ENCODE peak calls at places on chromosomes 1 and 21, in nine cellular contexts. S is A673; W is CD8-positive, alpha-beta T cell; I is ascending aorta; T is ovary; O is endodermal cell; Y is cardiac muscle cell; X is WERI-Rb-1; F is GM23338. D is an unnamed sample.

GRCh38 chr1:192877283-192877886 is 68.5 kb downstream of the RGS2 start:
- DNase-seq in S (no peak), W (no peak), I (no peak), T (no peak), O (no peak), Y (peak; percentile 65), X (no peak), F (no peak), D (no peak)

GRCh38 chr1:151907363-151908139 is 1.8 kb downstream of the THEM4 start:
- DNase-seq in S (no peak), W (no peak), I (no peak), T (no peak), O (no peak), Y (no peak), X (no peak), F (peak; percentile 9), D (no peak)

GRCh38 chr1:94142022-94142421 is 21.1 kb upstream of the ABCA4 start:
- DNase-seq in S (no peak), W (no peak), I (no peak), T (no peak), O (no peak), Y (peak; percentile 50), X (no peak), F (no peak), D (no peak)

GRCh38 chr1:207335695-207336363 is 14.4 kb downstream of the CD55 start:
- DNase-seq in S (peak; percentile 11), W (no peak), I (no peak), T (no peak), O (no peak), Y (peak; percentile 34), X (no peak), F (peak; percentile 20), D (peak; percentile 76)

GRCh38 chr1:33396188-33397124 is 34.4 kb downstream of the PHC2 start:
- DNase-seq in S (no peak), W (no peak), I (no peak), T (no peak), O (no peak), Y (peak; percentile 83), X (no peak), F (no peak), D (no peak)

GRCh38 chr1:81158592-81158991 is 642.1 kb upstream of the ADGRL2 start:
- DNase-seq in S (no peak), W (no peak), I (no peak), T (no peak), O (peak; percentile 47), Y (peak; percentile 54), X (no peak), F (no peak), D (no peak)

GRCh38 chr1:61353797-61354406 is 271.5 kb downstream of the NFIA start:
- DNase-seq in S (no peak), W (no peak), I (no peak), T (no peak), O (no peak), Y (no peak), X (no peak), F (no peak), D (no peak)

GRCh38 chr1:69433073-69433472 is 134.6 kb upstream of the LRRC7 start:
- DNase-seq in S (no peak), W (no peak), I (no peak), T (no peak), O (no peak), Y (no peak), X (no peak), F (no peak), D (no peak)

GRCh38 chr1:222928212-222928611 is 113.4 kb downstream of the DISP1 start:
- DNase-seq in S (peak; percentile 28), W (no peak), I (no peak), T (peak; percentile 44), O (peak; percentile 90), Y (peak; percentile 73), X (peak; percentile 45), F (peak; percentile 89), D (no peak)

GRCh38 chr1:111515291-111516007 is 12.0 kb upstream of the ADORA3 start:
- DNase-seq in S (no peak), W (no peak), I (peak; percentile 87), T (peak; percentile 69), O (no peak), Y (peak; percentile 65), X (no peak), F (peak; percentile 71), D (peak; percentile 45)

GRCh38 chr1:111517464-111518225 is 14.2 kb upstream of the ADORA3 start:
- DNase-seq in S (no peak), W (no peak), I (no peak), T (no peak), O (no peak), Y (no peak), X (no peak), F (no peak), D (no peak)

GRCh38 chr1:111512132-111512874 is 8.9 kb upstream of the ADORA3 start:
- DNase-seq in S (no peak), W (no peak), I (no peak), T (no peak), O (no peak), Y (no peak), X (no peak), F (no peak), D (no peak)

GRCh38 chr1:111513410-111514020 is 10.1 kb upstream of the ADORA3 start:
- DNase-seq in S (no peak), W (no peak), I (no peak), T (no peak), O (no peak), Y (peak; percentile 17), X (no peak), F (no peak), D (no peak)

GRCh38 chr1:111516008-111516535 is 12.6 kb upstream of the ADORA3 start:
- DNase-seq in S (peak; percentile 28), W (peak; percentile 27), I (peak; percentile 75), T (peak; percentile 65), O (peak; percentile 79), Y (peak; percentile 89), X (no peak), F (peak; percentile 93), D (peak; percentile 79)
- TF ChIP-seq CTCF in S (peak; percentile 40), W (peak; percentile 43), I (peak; percentile 35), T (peak; percentile 36), O (peak; percentile 68), Y (peak; percentile 46), X (peak; percentile 11), F (peak; percentile 62), D (peak; percentile 38)

DNA sequence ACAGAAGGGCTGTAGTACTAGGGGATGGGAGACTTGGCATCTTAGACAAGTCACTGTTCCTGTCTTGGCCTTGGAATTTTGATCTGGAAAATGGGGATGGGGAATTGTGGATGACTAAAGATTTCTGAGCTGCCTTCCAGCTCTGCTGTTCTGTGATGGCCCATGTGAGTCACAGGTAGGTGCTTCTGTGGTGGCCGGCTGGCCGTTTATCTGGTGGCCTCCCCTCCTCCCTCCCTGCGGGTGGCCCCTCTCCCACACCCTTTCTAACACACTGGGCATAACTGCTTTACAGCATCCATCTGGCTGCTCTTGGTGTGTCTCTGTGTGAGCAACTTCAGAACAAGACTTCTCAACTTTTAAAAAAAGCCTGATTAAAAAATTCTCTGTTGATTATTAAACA is 35.9 kb downstream of the KCNA2 start:
- DNase-seq in S (no peak), W (no peak), I (peak; percentile 11), T (no peak), O (peak; percentile 31), Y (no peak), X (no peak), F (no peak), D (no peak)
- H3K27me3 ChIP-seq in S (peaks cover 3% of the 10 kb centered on the region), W (no peaks in the 10 kb centered on the region), I (no peaks in the 10 kb centered on the region), T (no peaks in the 10 kb centered on the region), O (peaks cover 6% of the 10 kb centered on the region), Y (peaks cover 29% of the 10 kb centered on the region), X (no peaks in the 10 kb centered on the region), F (peaks cover 41% of the 10 kb centered on the region), D (no peaks in the 10 kb centered on the region)

DNA sequence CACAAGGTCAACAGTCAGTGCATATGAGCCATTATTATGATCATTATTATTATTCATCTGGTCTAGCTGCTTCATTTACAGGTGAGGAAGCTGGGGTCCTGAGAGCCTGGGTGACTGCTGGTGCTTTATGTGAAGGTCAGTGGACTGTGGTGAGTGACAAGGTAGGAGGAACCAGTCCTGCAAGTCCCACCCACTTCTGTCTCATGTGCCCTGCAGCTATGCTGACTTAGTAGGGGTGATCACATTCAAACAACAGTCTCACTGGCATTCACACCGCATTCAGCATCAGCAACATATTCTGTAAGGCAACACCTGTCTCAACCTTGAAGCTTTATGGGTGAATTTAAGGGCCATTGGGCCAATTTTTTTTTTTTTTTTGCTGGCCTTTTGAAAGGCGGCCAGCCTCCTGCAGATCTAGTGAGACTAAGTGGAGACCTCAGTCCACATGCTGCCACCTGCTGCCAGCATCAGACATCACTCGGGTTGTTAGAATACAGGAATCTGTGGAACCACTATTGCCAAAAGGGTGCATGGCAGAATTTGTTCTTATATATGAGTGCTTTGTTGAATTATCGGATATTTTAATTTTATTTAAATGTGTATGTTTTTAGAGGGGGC is 59.9 kb upstream of the CACNA1E start:
- DNase-seq in S (peak; percentile 33), W (peak; percentile 53), I (no peak), T (no peak), O (peak; percentile 85), Y (peak; percentile 46), X (peak; percentile 28), F (peak; percentile 73), D (no peak)
- TF ChIP-seq CTCF in S (peak; percentile 51), W (peak; percentile 48), I (no peak), T (no peak), O (peak; percentile 77), Y (peak; percentile 40), X (peak; percentile 23), F (peak; percentile 74), D (peak; percentile 58)

GRCh38 chr21:41547111-41547510 is 39.2 kb upstream of the TMPRSS2 start:
- DNase-seq in S (no peak), W (no peak), I (no peak), T (no peak), O (peak; percentile 7), Y (no peak), X (no peak), F (no peak), D (no peak)

GRCh38 chr21:41548781-41549180 is 40.8 kb upstream of the TMPRSS2 start:
- DNase-seq in S (no peak), W (no peak), I (no peak), T (no peak), O (no peak), Y (no peak), X (no peak), F (no peak), D (no peak)

GRCh38 chr21:41542727-41543126 is 34.8 kb upstream of the TMPRSS2 start:
- DNase-seq in S (no peak), W (no peak), I (no peak), T (no peak), O (no peak), Y (no peak), X (no peak), F (peak; percentile 21), D (no peak)

DNA sequence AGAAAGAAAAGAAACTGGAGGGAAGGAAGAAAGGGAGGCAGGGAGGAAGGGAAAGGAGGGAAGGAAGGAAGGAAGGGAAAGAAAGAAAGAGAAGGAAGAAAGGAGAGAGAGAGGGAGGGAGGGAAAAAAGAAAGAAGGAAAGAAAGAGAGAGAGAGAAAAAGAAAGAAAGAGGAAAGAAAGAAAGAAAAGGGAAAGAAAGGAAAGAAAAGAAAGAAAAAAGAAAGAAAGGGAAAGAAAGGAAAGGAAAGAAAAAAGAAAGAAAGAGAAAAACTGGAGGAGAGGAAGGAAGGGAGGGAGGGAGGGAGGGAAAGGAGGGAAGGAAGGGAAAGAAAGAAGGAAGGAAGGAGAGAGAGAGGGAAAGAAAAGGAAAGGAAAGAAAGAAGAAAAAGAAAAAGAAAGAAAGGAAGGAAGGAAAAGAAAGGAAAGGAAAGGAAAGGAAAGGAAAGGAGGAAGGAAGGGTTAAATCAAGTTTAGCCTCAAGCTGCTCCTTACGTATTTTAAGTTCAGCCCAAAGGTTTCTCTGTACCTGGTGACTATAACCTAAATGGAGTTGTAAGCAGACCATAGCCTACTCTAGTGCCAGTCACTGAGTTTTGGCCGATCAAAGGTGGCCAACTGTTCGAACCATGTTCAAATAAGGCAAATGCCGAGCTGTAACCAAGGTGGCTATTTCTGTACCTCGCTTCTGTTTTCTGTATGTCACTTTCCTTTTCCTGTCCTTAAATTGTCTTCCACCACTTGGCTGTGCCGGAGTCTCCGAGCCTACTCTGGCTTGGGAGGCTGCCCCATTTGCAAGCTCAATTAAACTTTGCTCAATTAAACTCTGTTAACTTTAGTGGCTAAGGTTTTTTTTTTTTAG is 37.8 kb upstream of the TMPRSS2 start:
- DNase-seq in S (no peak), W (no peak), I (no peak), T (no peak), O (peak; percentile 39), Y (no peak), X (no peak), F (no peak), D (no peak)
- H3K27me3 ChIP-seq in S (peaks cover 23% of the 10 kb centered on the region), W (peaks cover 5% of the 10 kb centered on the region), I (no peaks in the 10 kb centered on the region), T (no peaks in the 10 kb centered on the region), O (no peaks in the 10 kb centered on the region), Y (no peaks in the 10 kb centered on the region), X (no peaks in the 10 kb centered on the region), F (no peaks in the 10 kb centered on the region), D (no peaks in the 10 kb centered on the region)

D was measured in GM06990.